ENCODE peak calls at places on chromosomes 7 and 10, in six cellular contexts. E is IMR-90, O is A549, M is HepG2, G is K562, Z is GM12878. T is an unnamed sample.

GRCh38 chr7:128221929-128222403 is 19.1 kb upstream of the LEP start:
- DNase-seq in E (peak; percentile 48), O (peak; percentile 47), M (no peak), G (peak; percentile 69), Z (no peak), T (no peak)

GRCh38 chr7:89549768-89550167 is 604.5 kb upstream of the STEAP1 start:
- DNase-seq in E (no peak), O (no peak), M (no peak), G (no peak), Z (no peak), T (no peak)

GRCh38 chr10:112526130-112526529 is 79.1 kb downstream of the VTI1A start:
- DNase-seq in E (peak; percentile 28), O (no peak), M (no peak), G (no peak), Z (no peak), T (no peak)

GRCh38 chr10:70462349-70462984 is 16.1 kb upstream of the PALD1 start:
- DNase-seq in E (no peak), O (peak; percentile 21), M (no peak), G (no peak), Z (no peak), T (no peak)

GRCh38 chr10:76353124-76353851 is 921.9 kb downstream of the LRMDA start:
- DNase-seq in E (no peak), O (no peak), M (no peak), G (no peak), Z (no peak), T (no peak)

GRCh38 chr10:49761789-49762565 is at the start of gene OGDHL:
- DNase-seq in E (peak; percentile 19), O (peak; percentile 33), M (peak; percentile 28), G (peak; percentile 98), Z (no peak), T (peak; percentile 90)

GRCh38 chr10:35607475-35608316 is 2.6 kb downstream of the GJD4 start:
- DNase-seq in E (no peak), O (no peak), M (no peak), G (no peak), Z (no peak), T (no peak)

GRCh38 chr10:97687785-97688781 is 1.0 kb upstream of the AVPI1 start:
- DNase-seq in E (peak; percentile 93), O (peak; percentile 84), M (peak; percentile 66), G (no peak), Z (no peak), T (no peak)

GRCh38 chr10:1473874-1474273 is 263.5 kb downstream of the ADARB2 start:
- DNase-seq in E (no peak), O (no peak), M (no peak), G (no peak), Z (no peak), T (no peak)

GRCh38 chr10:132407243-132407746 is 10.3 kb downstream of the PWWP2B start:
- DNase-seq in E (no peak), O (no peak), M (peak; percentile 58), G (no peak), Z (no peak), T (no peak)

GRCh38 chr7:44346063-44346462 is 20.7 kb upstream of the CAMK2B start:
- DNase-seq in E (no peak), O (no peak), M (no peak), G (no peak), Z (no peak), T (no peak)

GRCh38 chr10:109821672-109822071 is 101.6 kb downstream of the XPNPEP1 start:
- DNase-seq in E (no peak), O (no peak), M (no peak), G (no peak), Z (no peak), T (no peak)

GRCh38 chr7:42671627-42672026 is 240.2 kb downstream of the C7orf25 start:
- DNase-seq in E (no peak), O (no peak), M (no peak), G (no peak), Z (no peak), T (no peak)

GRCh38 chr10:61750943-61751471 is 88.3 kb downstream of the CABCOCO1 start:
- DNase-seq in E (peak; percentile 69), O (peak; percentile 59), M (peak; percentile 74), G (peak; percentile 80), Z (peak; percentile 27), T (peak; percentile 81)

GRCh38 chr7:121137580-121137979 is 149.1 kb downstream of the CPED1 start:
- DNase-seq in E (no peak), O (no peak), M (no peak), G (no peak), Z (no peak), T (no peak)

GRCh38 chr10:84185526-84186175 is 8.7 kb upstream of the CDHR1 start:
- DNase-seq in E (no peak), O (no peak), M (no peak), G (no peak), Z (no peak), T (no peak)

GRCh38 chr10:18523025-18523424 is 128.4 kb downstream of the NSUN6 start:
- DNase-seq in E (peak; percentile 22), O (no peak), M (peak; percentile 64), G (no peak), Z (no peak), T (no peak)

GRCh38 chr10:35911233-35911632 is 269.1 kb upstream of the FZD8 start:
- DNase-seq in E (no peak), O (no peak), M (no peak), G (no peak), Z (no peak), T (no peak)

GRCh38 chr7:70736715-70737460 is 395.1 kb upstream of the GALNT17 start:
- DNase-seq in E (peak; percentile 89), O (no peak), M (no peak), G (no peak), Z (no peak), T (no peak)

GRCh38 chr10:15324611-15325010 is 46.5 kb downstream of the FAM171A1 start:
- DNase-seq in E (no peak), O (no peak), M (no peak), G (no peak), Z (no peak), T (no peak)

GRCh38 chr10:126504761-126505112 is 116.5 kb upstream of the ADAM12 start:
- DNase-seq in E (no peak), O (no peak), M (no peak), G (no peak), Z (no peak), T (no peak)

GRCh38 chr7:137990251-137990901 is 11.5 kb downstream of the CREB3L2 start:
- DNase-seq in E (peak; percentile 99), O (no peak), M (no peak), G (no peak), Z (no peak), T (no peak)

GRCh38 chr7:88044069-88044468 is 110.0 kb downstream of the ADAM22 start:
- DNase-seq in E (no peak), O (no peak), M (no peak), G (no peak), Z (no peak), T (no peak)

GRCh38 chr10:131928248-131929095 is 27.7 kb downstream of the PPP2R2D start:
- DNase-seq in E (peak; percentile 51), O (no peak), M (no peak), G (no peak), Z (peak; percentile 40), T (no peak)

GRCh38 chr10:22824520-22824919 is 103.3 kb upstream of the ARMC3 start:
- DNase-seq in E (no peak), O (no peak), M (no peak), G (no peak), Z (no peak), T (no peak)

GRCh38 chr10:22825841-22826240 is 102.0 kb upstream of the ARMC3 start:
- DNase-seq in E (no peak), O (no peak), M (no peak), G (no peak), Z (no peak), T (no peak)

GRCh38 chr10:22824984-22825383 is 102.9 kb upstream of the ARMC3 start:
- DNase-seq in E (peak; percentile 74), O (peak; percentile 17), M (peak; percentile 39), G (no peak), Z (no peak), T (no peak)

GRCh38 chr10:22821501-22821900 is 106.4 kb upstream of the ARMC3 start:
- DNase-seq in E (peak; percentile 86), O (no peak), M (no peak), G (no peak), Z (no peak), T (no peak)

DNA sequence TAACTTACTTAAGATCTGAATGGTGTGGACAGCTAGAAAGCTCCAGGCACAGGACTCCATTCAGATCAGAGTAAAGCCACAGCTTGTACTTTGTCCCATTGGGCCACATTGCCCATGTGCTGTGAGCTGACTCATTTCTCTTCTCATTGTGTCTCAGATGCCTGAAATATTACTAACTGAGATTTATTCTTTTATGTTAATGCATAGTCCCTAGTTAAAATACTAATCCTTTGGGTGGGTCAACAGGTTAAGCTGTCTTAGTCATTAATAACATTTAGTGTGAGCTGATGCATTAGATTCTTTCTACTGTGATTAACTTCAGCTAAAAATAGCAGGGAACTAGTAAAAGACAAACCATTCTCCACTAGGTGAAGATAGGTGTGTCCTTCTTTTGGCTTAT is 104.7 kb upstream of the ARMC3 start:
- DNase-seq in E (peak; percentile 85), O (peak; percentile 65), M (peak; percentile 79), G (no peak), Z (peak; percentile 23), T (no peak)
- TF ChIP-seq BHLHE40 in E (peak; percentile 19), O (no peak), M (no peak), G (no peak), Z (no peak), T (no peak)

DNA sequence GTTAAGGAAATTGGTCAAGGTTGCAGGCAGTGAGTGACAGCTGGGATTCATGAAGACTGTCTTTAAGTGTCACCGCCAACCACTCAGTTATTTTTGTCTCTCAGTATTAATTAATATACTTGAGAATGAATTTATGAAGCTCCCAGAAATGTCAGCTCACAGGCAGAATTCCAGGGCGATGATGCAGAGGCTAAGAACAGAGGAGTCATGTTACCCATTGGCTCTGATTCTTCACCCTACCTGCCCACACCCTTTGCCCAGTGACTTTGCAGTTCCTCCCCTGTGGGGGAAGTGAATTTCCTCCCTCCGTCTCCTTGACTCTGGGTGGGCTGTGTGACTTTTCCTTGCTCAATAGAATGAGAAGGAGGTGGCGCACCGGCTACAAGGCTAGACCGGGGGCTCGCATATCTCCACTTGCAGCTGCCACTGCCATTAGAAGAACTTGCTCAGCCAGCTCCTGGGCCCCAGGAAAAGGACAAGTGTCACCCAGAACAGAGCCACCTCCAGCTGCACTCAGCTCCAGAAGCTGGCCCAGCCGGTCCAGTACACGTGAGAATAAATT is 157.1 kb upstream of the PRKCQ start:
- DNase-seq in E (peak; percentile 62), O (peak; percentile 83), M (no peak), G (no peak), Z (no peak), T (no peak)
- TF ChIP-seq BHLHE40 in E (no peak), O (no peak), M (no peak), G (no peak), Z (no peak), T (no peak)

DNA sequence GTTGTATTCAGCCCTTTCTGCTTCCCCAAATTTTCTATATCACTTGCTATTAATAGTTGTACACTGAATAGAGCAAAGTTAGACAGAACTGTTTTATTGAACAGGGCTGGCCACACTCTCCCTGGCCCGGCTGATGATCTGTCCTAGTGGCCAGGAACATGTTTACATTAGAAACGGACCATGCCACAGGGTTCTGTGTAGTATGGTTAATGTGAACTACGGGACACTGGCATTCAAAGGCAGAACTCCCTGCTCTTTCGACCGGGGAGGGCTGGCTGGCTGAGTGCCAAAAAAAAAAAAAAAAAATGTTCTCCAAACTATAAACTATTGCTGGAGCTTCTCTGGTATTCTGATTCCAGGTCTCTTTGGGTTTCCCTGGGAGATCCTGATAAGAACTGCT is 1262.6 kb upstream of the SORCS1 start:
- DNase-seq in E (no peak), O (no peak), M (no peak), G (no peak), Z (no peak), T (no peak)
- TF ChIP-seq BHLHE40 in E (no peak), O (no peak), M (no peak), G (no peak), Z (no peak), T (no peak)

GRCh38 chr7:91533996-91534395 is 269.8 kb downstream of the FZD1 start:
- DNase-seq in E (no peak), O (no peak), M (no peak), G (no peak), Z (no peak), T (no peak)
- TF ChIP-seq BHLHE40 in E (no peak), O (no peak), M (no peak), G (no peak), Z (no peak), T (no peak)